ENCODE peak calls at places on chromosomes 5 and 9, in ten cellular contexts. W, X, R, K, Y, J, O, D, M and V are unnamed samples.

GRCh38 chr5:135834639-135835529 is at the start of gene SLC25A48:
- DNase-seq in W (peak; percentile 86), X (no peak), R (peak; percentile 54), K (peak; percentile 41), Y (peak; percentile 34), J (no peak), O (peak; percentile 88), D (no peak), M (peak; percentile 43), V (peak; percentile 64)

GRCh38 chr5:33010851-33011250 is 299.7 kb downstream of the NPR3 start:
- DNase-seq in W (no peak), X (no peak), R (no peak), K (no peak), Y (peak; percentile 28), J (no peak), O (no peak), D (no peak), M (no peak), V (no peak)

GRCh38 chr9:121985792-121986494 is 107.2 kb downstream of the TTLL11 start:
- DNase-seq in W (no peak), X (peak; percentile 76), R (no peak), K (peak; percentile 66), Y (peak; percentile 18), J (peak; percentile 30), O (no peak), D (no peak), M (no peak), V (peak; percentile 71)

GRCh38 chr5:166165600-166165999 is 2125.8 kb upstream of the WWC1 start:
- DNase-seq in W (no peak), X (no peak), R (no peak), K (no peak), Y (no peak), J (no peak), O (peak; percentile 17), D (no peak), M (no peak), V (no peak)

GRCh38 chr9:132577119-132577518 is 5.3 kb upstream of the BARHL1 start:
- DNase-seq in W (no peak), X (no peak), R (no peak), K (no peak), Y (no peak), J (no peak), O (no peak), D (no peak), M (no peak), V (no peak)

GRCh38 chr9:135887021-135887507 is 20.3 kb downstream of the CAMSAP1 start:
- DNase-seq in W (no peak), X (peak; percentile 72), R (no peak), K (peak; percentile 44), Y (peak; percentile 43), J (no peak), O (no peak), D (no peak), M (no peak), V (peak; percentile 72)

GRCh38 chr5:67215592-67216471 is 19.2 kb upstream of the CD180 start:
- DNase-seq in W (peak; percentile 84), X (peak; percentile 94), R (peak; percentile 25), K (peak; percentile 87), Y (peak; percentile 49), J (peak; percentile 66), O (peak; percentile 47), D (peak; percentile 33), M (peak; percentile 40), V (peak; percentile 94)

GRCh38 chr9:116174347-116174746 is 20.8 kb downstream of the PAPPA start:
- DNase-seq in W (no peak), X (no peak), R (no peak), K (no peak), Y (peak; percentile 64), J (no peak), O (no peak), D (no peak), M (no peak), V (no peak)

GRCh38 chr5:94433393-94434149 is 184.8 kb downstream of the KIAA0825 start:
- DNase-seq in W (no peak), X (no peak), R (no peak), K (no peak), Y (peak; percentile 19), J (no peak), O (no peak), D (no peak), M (no peak), V (no peak)

GRCh38 chr9:105651806-105652205 is 10.5 kb upstream of the TAL2 start:
- DNase-seq in W (no peak), X (no peak), R (no peak), K (no peak), Y (no peak), J (no peak), O (no peak), D (no peak), M (no peak), V (no peak)

GRCh38 chr5:141513021-141513626 is 24.2 kb downstream of the PCDHGC5 start:
- DNase-seq in W (peak; percentile 48), X (peak; percentile 79), R (peak; percentile 43), K (peak; percentile 50), Y (peak; percentile 33), J (no peak), O (no peak), D (no peak), M (peak; percentile 19), V (no peak)